ENCODE peak calls at places on chromosomes 2 and 18, in seven cellular contexts. A is CD8-positive, alpha-beta T cell; Y is pancreas; D is K562; I is fibroblast of lung; S is fibroblast of mammary gland; Z is ovary. T is an unnamed sample.

GRCh38 chr2:174524525-174524924 is 37.7 kb upstream of the GPR155 start:
- DNase-seq in A (no peak), Y (no peak), S (no peak), I (no peak), Z (no peak), D (no peak), T (no peak)

GRCh38 chr2:160270571-160271113 is 70.6 kb upstream of the ITGB6 start:
- DNase-seq in I (peak), A (no peak), Y (no peak), S (no peak), D (no peak), Z (peak), T (peak)

GRCh38 chr2:224883172-224883516 is 159.1 kb downstream of the DOCK10 start:
- DNase-seq in Z (no peak), I (no peak), A (no peak), D (no peak), Y (no peak), S (no peak), T (no peak)

GRCh38 chr18:77130229-77131099 is 2.1 kb downstream of the MBP start:
- DNase-seq in A (no peak), D (no peak), I (no peak), Z (no peak), Y (no peak), S (no peak), T (no peak)

GRCh38 chr18:35478520-35479435 is 19.0 kb downstream of the INO80C start:
- DNase-seq in I (peak), Y (no peak), D (no peak), S (peak), A (no peak), Z (no peak), T (peak)

GRCh38 chr18:71028285-71028762 is 739.5 kb downstream of the SOCS6 start:
- DNase-seq in D (no peak), S (no peak), Z (no peak), I (no peak), A (no peak), Y (no peak), T (no peak)

GRCh38 chr2:30655660-30656059 is 151.6 kb downstream of the CAPN13 start:
- DNase-seq in A (no peak), S (peak), Z (no peak), Y (no peak), D (no peak), I (peak), T (no peak)

GRCh38 chr18:22378672-22379282 is 38.9 kb downstream of the CTAGE1 start:
- DNase-seq in S (peak), Z (no peak), Y (peak), A (peak), D (peak), I (peak), T (peak)

GRCh38 chr2:134333646-134334189 is 79.8 kb downstream of the MGAT5 start:
- DNase-seq in S (peak), A (no peak), Z (no peak), D (no peak), Y (no peak), I (no peak), T (no peak)

GRCh38 chr2:46901611-46902010 is 14.0 kb downstream of the MCFD2 start:
- DNase-seq in I (no peak), A (no peak), Z (no peak), Y (no peak), S (no peak), D (no peak), T (no peak)
- TF ChIP-seq CTCF in I (no peak), A (no peak), Z (no peak), Y (no peak), S (no peak), D (no peak), T (no peak)

GRCh38 chr18:49335677-49336076 is 124.8 kb downstream of the DYM start:
- DNase-seq in Z (no peak), Y (no peak), D (no peak), A (no peak), I (no peak), S (no peak), T (no peak)
- TF ChIP-seq CTCF in Z (no peak), Y (no peak), D (no peak), A (no peak), I (no peak), S (no peak), T (peak)

GRCh38 chr2:28153851-28154250 is 238.8 kb upstream of the FOSL2 start:
- DNase-seq in A (no peak), D (no peak), I (no peak), S (no peak), Z (no peak), Y (no peak), T (no peak)

GRCh38 chr2:28152585-28153284 is 239.9 kb upstream of the FOSL2 start:
- DNase-seq in I (peak), S (peak), Z (no peak), A (no peak), D (no peak), Y (no peak), T (no peak)

GRCh38 chr2:28155071-28155470 is 237.6 kb upstream of the FOSL2 start:
- DNase-seq in Y (no peak), S (no peak), I (no peak), Z (no peak), A (no peak), D (no peak), T (no peak)

GRCh38 chr2:28150994-28151393 is 241.7 kb upstream of the FOSL2 start:
- DNase-seq in Z (no peak), D (no peak), A (no peak), S (no peak), I (no peak), Y (no peak), T (no peak)

DNA sequence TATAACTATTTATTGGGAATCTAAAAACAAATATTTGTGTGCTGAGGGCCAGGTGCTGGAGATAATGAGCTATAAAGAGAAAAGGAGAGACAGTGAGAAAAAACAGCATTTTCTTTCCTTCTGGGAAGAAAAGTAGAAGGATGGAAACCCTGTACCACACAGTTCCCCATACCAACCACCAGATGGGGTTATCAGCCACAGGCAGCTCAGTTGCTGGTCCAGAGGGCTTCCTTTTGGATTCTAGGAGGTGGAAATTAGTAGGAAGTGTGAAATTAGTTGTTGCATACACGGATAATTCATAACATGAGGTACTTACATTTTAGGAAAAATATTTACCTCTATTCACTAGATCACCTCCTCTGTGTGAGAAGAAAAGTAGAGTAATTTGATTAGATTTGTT is 237.0 kb upstream of the FOSL2 start:
- DNase-seq in A (no peak), S (peak), Z (no peak), I (no peak), Y (no peak), D (peak), T (no peak)
- TF ChIP-seq CTCF in A (peak), S (peak), Z (no peak), I (peak), Y (peak), D (peak), T (peak)

GRCh38 chr2:119208791-119209203 is 14.8 kb upstream of the STEAP3 start:
- DNase-seq in Y (no peak), Z (no peak), S (no peak), I (peak), D (no peak), A (no peak), T (no peak)
- TF ChIP-seq CTCF in Y (no peak), Z (no peak), S (no peak), I (no peak), D (no peak), A (no peak), T (peak)

T was measured in HFFc6.